ENCODE peak calls at places on chromosomes 5 and 9, in seven cellular contexts. S is neuronal stem cell, X is IMR-90, H is H9, R is H1, D is mesenchymal stem cell, Z is trophoblast cell. A is an unnamed sample.

GRCh38 chr5:150059623-150060022 is 26.7 kb downstream of the CSF1R start:
- DNase-seq in H (no peak), S (no peak), X (no peak), D (no peak), R (no peak), Z (no peak), A (no peak)

GRCh38 chr9:101476576-101477208 is 41.1 kb upstream of the ALDOB start:
- DNase-seq in S (no peak), Z (no peak), R (no peak), H (no peak), X (no peak), D (no peak), A (no peak)

GRCh38 chr5:111454198-111454606 is 58.1 kb downstream of the STARD4 start:
- DNase-seq in Z (no peak), S (no peak), H (no peak), X (peak), R (no peak), D (peak), A (no peak)

GRCh38 chr5:157324237-157324636 is 58.3 kb downstream of the CYFIP2 start:
- DNase-seq in Z (no peak), R (peak), D (no peak), H (peak), X (no peak), S (no peak), A (peak)

GRCh38 chr5:40619406-40619805 is 60.3 kb upstream of the PTGER4 start:
- DNase-seq in R (no peak), Z (no peak), X (no peak), H (no peak), S (no peak), D (peak), A (no peak)

GRCh38 chr5:6220346-6221088 is 157.8 kb downstream of the MED10 start:
- DNase-seq in R (no peak), S (no peak), X (no peak), Z (no peak), H (no peak), D (no peak), A (no peak)

GRCh38 chr5:115954144-115954543 is 8.1 kb upstream of the LVRN start:
- DNase-seq in Z (no peak), S (no peak), R (no peak), X (no peak), D (no peak), H (no peak), A (no peak)

GRCh38 chr9:76255781-76256455 is 138.3 kb downstream of the RFK start:
- DNase-seq in Z (peak), D (peak), H (no peak), S (no peak), R (no peak), X (peak), A (no peak)

GRCh38 chr5:112977440-112977861 is 853 bp downstream of the DCP2 start:
- DNase-seq in H (no peak), S (no peak), D (peak), R (no peak), X (no peak), Z (no peak), A (no peak)

GRCh38 chr5:80864706-80865435 is 95.3 kb upstream of the RASGRF2 start:
- DNase-seq in Z (no peak), S (no peak), H (no peak), R (no peak), D (no peak), X (no peak), A (no peak)

GRCh38 chr5:5025774-5026406 is 114.2 kb upstream of the ADAMTS16 start:
- DNase-seq in S (no peak), Z (peak), H (no peak), R (no peak), X (no peak), D (no peak), A (no peak)

GRCh38 chr5:105688227-105688807 is 1982.4 kb downstream of the EFNA5 start:
- DNase-seq in X (no peak), D (no peak), Z (no peak), R (peak), H (peak), S (no peak), A (peak)

GRCh38 chr5:35835796-35836742 is 20.6 kb upstream of the IL7R start:
- DNase-seq in X (no peak), H (no peak), R (no peak), Z (peak), S (no peak), D (no peak), A (no peak)

GRCh38 chr9:99000480-99001395 is 57.0 kb downstream of the COL15A1 start:
- DNase-seq in X (peak), H (peak), S (no peak), D (peak), Z (peak), R (no peak), A (peak)

GRCh38 chr5:2038337-2039179 is 155.8 kb upstream of the IRX4 start:
- DNase-seq in D (peak), Z (peak), X (peak), S (peak), H (peak), R (peak), A (peak)

GRCh38 chr5:17343675-17344074 is 126.2 kb downstream of the BASP1 start:
- DNase-seq in R (no peak), D (peak), S (no peak), X (peak), Z (no peak), H (no peak), A (peak)

GRCh38 chr9:24127519-24127918 is 301.5 kb upstream of the ELAVL2 start:
- DNase-seq in X (no peak), S (no peak), D (no peak), R (no peak), H (no peak), Z (no peak), A (no peak)

DNA sequence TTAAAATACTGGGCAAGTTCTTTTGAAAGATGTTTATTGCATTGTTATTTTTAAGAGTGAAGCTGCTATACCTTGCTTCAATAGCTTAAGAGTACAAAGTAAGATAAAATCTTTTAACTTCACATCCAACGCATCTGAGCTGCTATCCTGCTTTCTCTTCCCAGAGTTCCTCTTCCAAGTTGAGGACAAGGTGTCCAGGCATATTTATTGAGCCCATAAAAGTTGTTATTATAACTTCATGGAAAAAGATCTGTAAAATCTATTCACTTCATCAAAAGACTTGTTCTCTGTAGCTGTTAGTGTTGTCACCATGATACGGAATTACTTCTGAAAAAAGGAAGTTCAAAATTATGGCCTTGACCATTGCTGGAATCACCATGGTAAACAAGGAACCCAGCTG is 306.2 kb upstream of the ELAVL2 start:
- DNase-seq in X (no peak), H (no peak), D (no peak), S (no peak), R (no peak), Z (no peak), A (no peak)
- H2BK120ac ChIP-seq in X (no peak), H (no peak), D (no peak), S (no peak), R (no peak), Z (no peak), A (no peak)

GRCh38 chr9:95097279-95097678 is 220.2 kb downstream of the FANCC start:
- DNase-seq in R (no peak), S (no peak), Z (no peak), X (no peak), H (no peak), D (no peak), A (no peak)

GRCh38 chr9:95099321-95100070 is 218.0 kb downstream of the FANCC start:
- DNase-seq in D (no peak), X (no peak), H (no peak), R (no peak), S (no peak), Z (no peak), A (no peak)

GRCh38 chr9:95096807-95097206 is 220.7 kb downstream of the FANCC start:
- DNase-seq in D (no peak), Z (no peak), S (no peak), X (no peak), H (no peak), R (no peak), A (no peak)

GRCh38 chr9:95100071-95100627 is 217.4 kb downstream of the FANCC start:
- DNase-seq in X (peak), S (no peak), R (no peak), Z (peak), D (no peak), H (no peak), A (no peak)

GRCh38 chr9:95098391-95098921 is 219.1 kb downstream of the FANCC start:
- DNase-seq in R (no peak), S (no peak), H (no peak), X (no peak), Z (no peak), D (no peak), A (no peak)
- H3K4ac ChIP-seq in R (no peak), S (no peak), H (no peak), X (no peak), Z (peak), D (no peak), A (no peak)

DNA sequence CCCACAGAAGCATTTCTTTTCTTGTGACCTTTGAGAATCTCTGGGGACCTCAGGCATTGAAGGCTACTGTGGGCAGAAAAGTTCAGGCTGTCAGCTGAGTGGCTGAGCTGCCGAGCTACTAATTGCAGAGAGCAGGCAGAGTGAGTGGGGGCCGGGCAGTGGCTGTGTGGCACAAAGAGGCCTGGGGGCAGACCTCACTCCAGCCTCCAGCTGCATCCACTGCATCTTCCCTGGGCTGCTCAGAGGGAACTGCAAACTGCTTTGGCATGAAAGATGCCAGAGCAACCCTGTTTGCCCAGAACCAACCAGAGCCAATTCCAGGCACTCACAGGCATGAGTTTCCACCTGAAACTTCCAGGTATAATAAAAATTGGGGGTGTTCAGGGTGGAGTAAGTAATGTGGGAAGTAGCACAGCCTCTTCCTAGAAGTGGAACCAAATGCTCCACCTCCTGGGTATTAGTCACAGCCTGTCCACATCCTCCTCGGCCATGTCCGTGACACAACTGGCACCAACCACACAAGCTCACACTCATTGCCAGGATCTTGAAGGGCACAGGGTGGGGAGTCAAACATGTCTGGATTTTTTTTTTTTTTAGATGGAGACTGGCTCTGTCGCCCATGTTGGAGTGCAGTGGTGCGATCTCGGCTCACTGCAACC is 548.9 kb downstream of the BNC2 start:
- DNase-seq in S (no peak), X (peak), Z (no peak), H (peak), D (peak), R (no peak), A (no peak)
- H2BK120ac ChIP-seq in S (no peak), X (peak), Z (no peak), H (no peak), D (no peak), R (no peak), A (no peak)

GRCh38 chr9:122822056-122822455 is 6.3 kb downstream of the PDCL start:
- DNase-seq in X (no peak), D (no peak), H (no peak), Z (no peak), R (no peak), S (no peak), A (no peak)

GRCh38 chr9:122819791-122820489 is 8.4 kb downstream of the PDCL start:
- DNase-seq in R (no peak), Z (no peak), H (no peak), S (no peak), D (peak), X (peak), A (no peak)

GRCh38 chr9:122820490-122820845 is 7.9 kb downstream of the PDCL start:
- DNase-seq in D (no peak), H (no peak), Z (no peak), S (no peak), X (no peak), R (no peak), A (no peak)

GRCh38 chr9:122821278-122821952 is 7.0 kb downstream of the PDCL start:
- DNase-seq in S (no peak), D (peak), H (no peak), X (peak), R (no peak), Z (no peak), A (no peak)

GRCh38 chr9:122822958-122823357 is 5.4 kb downstream of the PDCL start:
- DNase-seq in R (no peak), H (no peak), Z (no peak), X (no peak), D (no peak), S (no peak), A (no peak)
- H3K4ac ChIP-seq in R (no peak), H (no peak), Z (no peak), X (no peak), D (no peak), S (no peak), A (no peak)

GRCh38 chr5:134440185-134440755 is 28.6 kb upstream of the CDKN2AIPNL start:
- DNase-seq in D (no peak), Z (no peak), X (no peak), H (no peak), R (no peak), S (no peak), A (no peak)

GRCh38 chr5:134437340-134438267 is 25.9 kb upstream of the CDKN2AIPNL start:
- DNase-seq in H (no peak), R (no peak), S (no peak), X (peak), Z (peak), D (no peak), A (no peak)

GRCh38 chr5:134436523-134437339 is 25.1 kb upstream of the CDKN2AIPNL start:
- DNase-seq in X (peak), D (peak), R (no peak), Z (peak), H (peak), S (no peak), A (peak)

GRCh38 chr5:134438268-134438622 is 26.6 kb upstream of the CDKN2AIPNL start:
- DNase-seq in Z (no peak), S (no peak), R (no peak), H (no peak), X (peak), D (peak), A (no peak)

GRCh38 chr5:134438641-134439621 is 27.2 kb upstream of the CDKN2AIPNL start:
- DNase-seq in D (peak), H (peak), R (no peak), X (peak), Z (peak), S (no peak), A (peak)
- H2BK120ac ChIP-seq in D (no peak), H (no peak), R (no peak), X (peak), Z (no peak), S (no peak), A (no peak)

DNA sequence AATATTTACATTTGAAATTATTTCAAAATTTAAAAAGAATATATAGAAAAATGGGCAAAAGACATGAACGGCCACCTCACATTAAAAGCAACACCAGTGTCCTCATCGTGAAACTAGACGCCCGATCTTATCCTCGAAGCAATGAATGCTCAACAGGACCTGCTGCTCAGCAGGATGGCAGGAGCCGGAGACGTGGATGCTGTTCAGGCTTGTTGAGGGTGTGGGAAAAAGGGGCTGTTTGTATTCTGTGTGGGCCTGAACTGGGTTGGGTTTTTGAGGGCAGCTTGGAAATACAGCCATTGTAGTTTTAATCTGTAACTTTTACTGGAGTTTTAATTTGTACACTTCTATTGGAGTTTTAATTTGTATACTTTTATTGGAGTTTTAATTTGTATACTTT is 20.3 kb downstream of the EXOC3 start:
- DNase-seq in X (no peak), Z (no peak), H (peak), D (no peak), S (no peak), R (no peak), A (no peak)
- H3K4ac ChIP-seq in X (no peak), Z (no peak), H (no peak), D (no peak), S (no peak), R (no peak), A (no peak)